ENCODE peak calls at places on chromosomes 3 and 15, in eight cellular contexts. I, K, U, G, Z, L, J and S are unnamed samples.

GRCh38 chr3:11405323-11405722 is 133.1 kb downstream of the ATG7 start:
- DNase-seq in I (no peak), K (no peak), U (no peak), G (no peak), Z (no peak), L (no peak), J (no peak), S (no peak)

GRCh38 chr3:19907523-19907922 is 26.5 kb downstream of the EFHB start:
- DNase-seq in I (no peak), K (no peak), U (no peak), G (no peak), Z (no peak), L (no peak), J (no peak), S (no peak)

GRCh38 chr15:70277556-70277955 is 179.8 kb upstream of the TLE3 start:
- DNase-seq in I (no peak), K (no peak), U (no peak), G (no peak), Z (no peak), L (peak; percentile 22), J (no peak), S (no peak)

GRCh38 chr3:104768886-104769285 is 597.8 kb upstream of the ALCAM start:
- DNase-seq in I (no peak), K (no peak), U (no peak), G (no peak), Z (no peak), L (no peak), J (no peak), S (no peak)

GRCh38 chr15:78130466-78131294 is 565 bp downstream of the CIB2 start:
- DNase-seq in I (peak; percentile 25), K (no peak), U (no peak), G (no peak), Z (no peak), L (no peak), J (no peak), S (no peak)

GRCh38 chr3:52236424-52236886 is 2.5 kb downstream of the TWF2 start:
- DNase-seq in I (no peak), K (no peak), U (no peak), G (no peak), Z (no peak), L (peak; percentile 33), J (no peak), S (no peak)

GRCh38 chr3:184716652-184717607 is 5.1 kb upstream of the MAGEF1 start:
- DNase-seq in I (no peak), K (no peak), U (no peak), G (peak; percentile 19), Z (no peak), L (no peak), J (peak; percentile 59), S (no peak)

GRCh38 chr3:134027631-134028030 is 2.1 kb downstream of the SLCO2A1 start:
- DNase-seq in I (no peak), K (no peak), U (no peak), G (no peak), Z (no peak), L (no peak), J (no peak), S (no peak)

GRCh38 chr15:43376017-43376705 is 5.3 kb downstream of the TUBGCP4 start:
- DNase-seq in I (peak; percentile 37), K (no peak), U (peak; percentile 16), G (peak; percentile 7), Z (peak; percentile 27), L (no peak), J (no peak), S (no peak)

GRCh38 chr3:16496408-16497222 is 16.9 kb downstream of the RFTN1 start:
- DNase-seq in I (no peak), K (no peak), U (peak; percentile 60), G (no peak), Z (no peak), L (no peak), J (no peak), S (no peak)

GRCh38 chr3:124229836-124230235 is 237.9 kb upstream of the ROPN1 start:
- DNase-seq in I (no peak), K (no peak), U (no peak), G (no peak), Z (no peak), L (no peak), J (no peak), S (no peak)

GRCh38 chr3:47161983-47162694 is 1.8 kb downstream of the SETD2 start:
- DNase-seq in I (no peak), K (no peak), U (no peak), G (no peak), Z (no peak), L (no peak), J (no peak), S (no peak)

GRCh38 chr3:103052236-103052830 is 617.5 kb downstream of the ZPLD1 start:
- DNase-seq in I (peak; percentile 38), K (no peak), U (no peak), G (peak; percentile 72), Z (peak; percentile 21), L (peak; percentile 51), J (peak; percentile 12), S (no peak)

GRCh38 chr3:18135083-18135814 is 289.9 kb downstream of the SATB1 start:
- DNase-seq in I (no peak), K (no peak), U (no peak), G (no peak), Z (no peak), L (no peak), J (no peak), S (no peak)

GRCh38 chr3:45647148-45647619 is 42.0 kb upstream of the SACM1L start:
- DNase-seq in I (peak; percentile 91), K (no peak), U (no peak), G (peak; percentile 29), Z (no peak), L (no peak), J (no peak), S (peak; percentile 36)
- TF ChIP-seq POLR2A in I (no peak), K (no peak), U (no peak), G (no peak), Z (no peak), L (no peak), J (no peak), S (no peak)

GRCh38 chr3:26108846-26109489 is 319.1 kb downstream of the OXSM start:
- DNase-seq in I (no peak), K (no peak), U (no peak), G (no peak), Z (no peak), L (no peak), J (no peak), S (no peak)

GRCh38 chr3:26100176-26100575 is 310.3 kb downstream of the OXSM start:
- DNase-seq in I (no peak), K (no peak), U (no peak), G (no peak), Z (no peak), L (no peak), J (no peak), S (no peak)

GRCh38 chr3:26106119-26106690 is 316.3 kb downstream of the OXSM start:
- DNase-seq in I (no peak), K (no peak), U (peak; percentile 8), G (no peak), Z (no peak), L (no peak), J (no peak), S (no peak)

GRCh38 chr3:26102376-26103110 is 312.7 kb downstream of the OXSM start:
- DNase-seq in I (no peak), K (no peak), U (no peak), G (no peak), Z (no peak), L (no peak), J (no peak), S (no peak)

GRCh38 chr3:26104856-26105255 is 315.0 kb downstream of the OXSM start:
- DNase-seq in I (no peak), K (no peak), U (peak; percentile 12), G (no peak), Z (no peak), L (no peak), J (no peak), S (no peak)
- H3K27ac ChIP-seq in I (no peak overlapping the region), K (no peak overlapping the region), U (no peak overlapping the region), G (no peak overlapping the region), Z (no peak overlapping the region), L (no peak overlapping the region), J (no peak overlapping the region), S (no peak overlapping the region)

GRCh38 chr3:138118863-138119766 is 3.7 kb upstream of the DZIP1L start:
- DNase-seq in I (peak; percentile 63), K (peak; percentile 83), U (peak; percentile 25), G (peak; percentile 83), Z (peak; percentile 69), L (peak; percentile 72), J (peak; percentile 74), S (peak; percentile 68)

GRCh38 chr3:138114431-138114918 is 933 bp downstream of the DZIP1L start:
- DNase-seq in I (peak; percentile 26), K (no peak), U (no peak), G (no peak), Z (no peak), L (no peak), J (no peak), S (no peak)

GRCh38 chr3:138113309-138113708 is 2.1 kb downstream of the DZIP1L start:
- DNase-seq in I (peak; percentile 23), K (no peak), U (no peak), G (no peak), Z (peak; percentile 3), L (no peak), J (no peak), S (no peak)

GRCh38 chr3:138112362-138112761 is 3.0 kb downstream of the DZIP1L start:
- DNase-seq in I (no peak), K (no peak), U (no peak), G (no peak), Z (no peak), L (no peak), J (no peak), S (no peak)

DNA sequence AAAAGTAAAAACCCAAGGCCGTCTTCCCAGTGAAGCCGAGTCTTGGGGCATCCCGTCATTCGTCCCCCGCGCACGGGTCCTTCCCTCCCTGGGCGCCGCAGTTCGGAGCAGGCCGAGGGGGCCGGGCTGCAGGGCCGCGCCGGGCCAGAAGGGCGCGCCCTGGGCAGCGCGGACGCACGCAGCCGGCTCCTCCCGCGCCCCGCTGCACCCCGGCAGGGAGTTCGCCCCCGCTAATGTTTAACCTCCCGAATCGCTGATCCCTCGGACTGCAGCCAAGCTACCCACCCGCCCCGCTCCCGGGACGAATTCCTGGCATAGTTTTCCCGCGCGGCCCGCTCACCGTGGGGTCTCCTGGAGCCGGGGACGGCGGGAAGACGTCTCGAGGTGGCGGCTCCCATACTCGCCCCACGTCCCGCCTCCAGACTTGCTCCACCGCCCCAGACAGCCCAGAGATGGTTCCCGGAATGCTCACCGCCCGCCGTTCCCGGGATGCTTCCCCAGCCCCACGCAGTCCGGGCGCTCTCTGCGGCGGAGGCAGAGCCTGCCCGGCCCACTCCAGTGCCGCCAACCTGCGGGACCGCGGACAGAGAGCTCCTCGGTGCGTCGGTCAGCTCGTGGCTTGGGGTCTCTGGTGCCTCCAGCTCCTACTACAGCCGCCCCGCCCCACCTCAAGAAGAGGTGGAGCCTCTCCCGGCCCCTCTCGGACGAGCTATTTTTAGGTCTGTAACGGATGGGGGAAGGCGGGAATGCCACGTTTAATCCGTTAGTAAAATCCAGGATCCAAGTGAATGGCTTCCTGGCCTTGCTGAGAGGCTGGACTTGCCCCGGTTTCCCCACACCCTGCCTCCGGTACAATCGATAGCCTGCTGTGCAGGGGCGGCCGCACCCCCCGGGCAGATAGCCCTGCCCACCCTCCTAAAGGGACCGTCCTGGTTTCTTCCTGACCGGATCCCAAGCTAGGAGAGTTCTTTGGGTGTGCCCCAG is at the start of gene DZIP1L:
- DNase-seq in I (peak; percentile 57), K (peak; percentile 56), U (no peak), G (peak; percentile 52), Z (peak; percentile 35), L (peak; percentile 62), J (peak; percentile 66), S (peak; percentile 43)
- TF ChIP-seq POLR2A in I (peak; percentile 32), K (no peak), U (no peak), G (no peak), Z (no peak), L (no peak), J (peak; percentile 36), S (no peak)

GRCh38 chr3:100879445-100879844 is 113.8 kb downstream of the ABI3BP start:
- DNase-seq in I (no peak), K (no peak), U (no peak), G (no peak), Z (no peak), L (no peak), J (no peak), S (no peak)
- H3K27ac ChIP-seq in I (no peak overlapping the region), K (no peak overlapping the region), U (no peak overlapping the region), G (no peak overlapping the region), Z (no peak overlapping the region), L (no peak overlapping the region), J (no peak overlapping the region), S (no peak overlapping the region)